ENCODE peak calls at places on chromosomes 1 and 21, in four cellular contexts. Y is body of pancreas, A is upper lobe of right lung, F is PC-3. E is an unnamed sample.

GRCh38 chr1:225950905-225951351 is 9.9 kb upstream of the LEFTY2 start:
- DNase-seq in F (no peak), A (no peak), Y (no peak), E (no peak)

GRCh38 chr21:28261291-28261690 is 731.4 kb downstream of the LTN1 start:
- DNase-seq in Y (no peak), F (peak; percentile 48), A (no peak), E (no peak)

GRCh38 chr1:91846007-91846620 is 39.8 kb downstream of the TGFBR3 start:
- DNase-seq in F (peak; percentile 59), Y (peak; percentile 67), A (no peak), E (peak; percentile 72)

GRCh38 chr1:85822696-85823095 is 114.5 kb upstream of the ZNHIT6 start:
- DNase-seq in A (no peak), F (peak; percentile 83), Y (no peak), E (no peak)

GRCh38 chr1:101174722-101175121 is 62.1 kb upstream of the S1PR1 start:
- DNase-seq in Y (no peak), F (peak; percentile 92), A (no peak), E (no peak)

GRCh38 chr1:204494281-204495077 is at the start of gene PIK3C2B:
- DNase-seq in Y (peak; percentile 86), F (peak; percentile 94), A (peak; percentile 93), E (peak; percentile 89)

GRCh38 chr1:165424454-165425283 is 20.3 kb downstream of the RXRG start:
- DNase-seq in Y (no peak), F (no peak), A (no peak), E (no peak)

GRCh38 chr1:218030846-218031245 is 254.2 kb upstream of the RRP15 start:
- DNase-seq in F (no peak), A (no peak), Y (no peak), E (no peak)

GRCh38 chr1:21084111-21084510 is 92.6 kb downstream of the EIF4G3 start:
- DNase-seq in F (no peak), A (no peak), Y (no peak), E (no peak)

GRCh38 chr1:32702599-32703478 is at the start of gene SYNC:
- DNase-seq in A (peak; percentile 88), Y (no peak), F (peak; percentile 61), E (peak; percentile 50)

GRCh38 chr21:31145271-31145801 is 107.1 kb upstream of the KRTAP19-8 start:
- DNase-seq in F (no peak), Y (no peak), A (no peak), E (no peak)

GRCh38 chr1:203127672-203128611 is at the start of gene ADORA1:
- DNase-seq in A (peak; percentile 85), Y (peak; percentile 78), F (peak; percentile 38), E (peak; percentile 80)

GRCh38 chr1:117237701-117238413 is 27.1 kb upstream of the VTCN1 start:
- DNase-seq in A (no peak), Y (peak; percentile 51), F (peak; percentile 15), E (no peak)

GRCh38 chr1:204025917-204026709 is 46.8 kb upstream of the SOX13 start:
- DNase-seq in A (peak; percentile 46), F (no peak), Y (no peak), E (no peak)

GRCh38 chr1:21524686-21525339 is 15.6 kb downstream of the ALPL start:
- DNase-seq in F (no peak), Y (no peak), A (peak; percentile 78), E (peak; percentile 70)

GRCh38 chr1:54499097-54500029 is 48.7 kb upstream of the ACOT11 start:
- DNase-seq in A (no peak), Y (peak; percentile 57), F (peak; percentile 54), E (peak; percentile 26)

GRCh38 chr1:234139966-234140365 is 233.3 kb upstream of the COA6 start:
- DNase-seq in F (peak; percentile 99), A (no peak), Y (no peak), E (no peak)

DNA sequence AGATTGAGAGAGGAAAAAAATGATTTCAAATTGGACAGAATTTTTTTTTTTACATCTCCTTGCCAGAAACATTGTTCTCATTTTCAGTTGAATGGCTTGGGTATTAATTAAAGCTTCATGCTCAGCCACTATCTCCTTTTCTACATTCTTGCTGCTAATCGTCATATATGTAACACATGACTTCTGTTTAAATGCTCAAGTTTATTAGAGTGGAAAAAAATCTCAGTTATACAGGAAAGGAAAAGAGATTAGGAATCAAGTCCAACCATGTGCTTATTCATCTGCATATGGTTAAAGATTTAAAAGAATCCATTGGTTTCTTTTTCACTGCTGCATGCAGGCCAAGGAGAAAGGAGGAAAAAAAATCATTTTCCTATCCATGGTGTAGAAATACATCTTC is 47.3 kb upstream of the CNN3 start:
- DNase-seq in Y (no peak), A (no peak), F (no peak), E (no peak)
- H3K27ac ChIP-seq in Y (no peak overlapping the region), A (no peak overlapping the region), F (peak overlapping the region; percentile 39), E (peak overlapping the region; percentile 50)

GRCh38 chr1:248783367-248783766 is 27.8 kb upstream of the LYPD8 start:
- DNase-seq in A (no peak), F (no peak), Y (no peak), E (no peak)
- H3K9me3 ChIP-seq in A (no peaks in the 10 kb centered on the region), F (no peaks in the 10 kb centered on the region), Y (no peaks in the 10 kb centered on the region), E (no peaks in the 10 kb centered on the region)

GRCh38 chr1:59007429-59007819 is 223.6 kb upstream of the JUN start:
- DNase-seq in F (no peak), Y (no peak), A (no peak), E (no peak)
- H3K4me1 ChIP-seq in F (no peaks in the 10 kb centered on the region), Y (peaks cover 6% of the 10 kb centered on the region), A (no peaks in the 10 kb centered on the region), E (peaks cover 17% of the 10 kb centered on the region)

GRCh38 chr1:12148160-12148957 is 18.4 kb upstream of the TNFRSF1B start:
- DNase-seq in A (no peak), Y (no peak), F (peak; percentile 17), E (no peak)

GRCh38 chr1:12145616-12146342 is 21.0 kb upstream of the TNFRSF1B start:
- DNase-seq in Y (no peak), A (no peak), F (no peak), E (no peak)

GRCh38 chr1:12147116-12147753 is 19.6 kb upstream of the TNFRSF1B start:
- DNase-seq in A (no peak), F (no peak), Y (no peak), E (no peak)

GRCh38 chr1:12144969-12145368 is 21.8 kb upstream of the TNFRSF1B start:
- DNase-seq in F (no peak), Y (no peak), A (no peak), E (no peak)

DNA sequence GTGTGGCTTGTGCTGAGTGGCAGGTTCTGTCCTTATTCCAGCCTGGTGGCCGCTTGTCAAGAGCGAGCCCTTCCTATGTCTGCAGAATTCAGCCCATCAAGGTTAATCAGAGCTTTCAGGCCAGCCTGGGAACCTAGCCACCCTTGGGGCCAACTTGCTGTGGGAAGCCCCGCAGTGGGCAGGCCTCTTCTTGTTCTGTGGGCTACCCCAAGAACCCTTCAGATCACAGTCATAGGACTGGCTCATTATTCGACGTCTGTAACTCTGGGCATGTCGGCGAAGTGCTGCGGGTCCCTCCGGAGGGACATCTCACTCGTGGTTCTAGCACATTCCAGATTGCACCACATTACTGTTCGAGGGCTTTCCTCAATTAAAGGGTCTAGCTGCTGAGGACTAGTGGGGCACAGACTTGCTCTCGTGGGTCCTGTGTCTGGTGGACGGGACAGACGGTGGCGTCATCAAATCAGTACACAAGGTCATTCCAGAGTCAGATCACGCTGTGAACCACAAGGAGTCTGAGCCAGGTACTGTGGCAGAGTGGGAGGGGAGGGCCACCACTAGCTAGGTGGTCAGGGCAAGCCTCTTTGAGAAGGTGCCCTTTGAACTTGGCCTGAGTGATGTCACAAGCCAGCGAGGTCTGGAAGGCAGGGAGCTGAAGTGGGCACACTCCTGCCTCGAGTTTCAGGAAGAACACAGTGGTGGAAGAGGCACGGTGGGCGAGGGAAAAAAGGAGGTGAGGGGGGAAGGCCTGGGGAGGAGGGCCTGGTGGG is 20.3 kb upstream of the TNFRSF1B start:
- DNase-seq in A (no peak), F (no peak), Y (no peak), E (no peak)
- H3K27ac ChIP-seq in A (peak overlapping the region; percentile 51), F (no peak overlapping the region), Y (peak overlapping the region; percentile 19), E (peak overlapping the region; percentile 81)

GRCh38 chr1:227622739-227623475 is 59.6 kb downstream of the ZNF678 start:
- DNase-seq in F (peak; percentile 4), Y (no peak), A (no peak), E (no peak)

GRCh38 chr1:227621211-227621610 is 57.9 kb downstream of the ZNF678 start:
- DNase-seq in A (no peak), F (no peak), Y (no peak), E (no peak)
- H3K9me3 ChIP-seq in A (peaks cover 30% of the 10 kb centered on the region), F (peaks cover 75% of the 10 kb centered on the region), Y (no peaks in the 10 kb centered on the region), E (no peaks in the 10 kb centered on the region)

GRCh38 chr1:212615092-212615470 is 6.5 kb downstream of the ATF3 start:
- DNase-seq in A (no peak), F (no peak), Y (no peak), E (no peak)

GRCh38 chr1:212612251-212612961 is 3.8 kb downstream of the ATF3 start:
- DNase-seq in A (no peak), F (no peak), Y (no peak), E (no peak)

GRCh38 chr1:212611000-212611636 is 2.6 kb downstream of the ATF3 start:
- DNase-seq in F (no peak), A (no peak), Y (no peak), E (no peak)

GRCh38 chr1:212614398-212615091 is 6.0 kb downstream of the ATF3 start:
- DNase-seq in Y (no peak), F (no peak), A (no peak), E (no peak)

GRCh38 chr1:212613440-212614335 is 5.1 kb downstream of the ATF3 start:
- DNase-seq in A (no peak), Y (no peak), F (peak; percentile 53), E (no peak)
- H3K4me1 ChIP-seq in A (peaks cover 13% of the 10 kb centered on the region), Y (peaks cover 28% of the 10 kb centered on the region), F (peaks cover 15% of the 10 kb centered on the region), E (peaks cover 11% of the 10 kb centered on the region)

GRCh38 chr21:33760641-33761103 is 118.4 kb downstream of the ITSN1 start:
- DNase-seq in A (no peak), Y (no peak), F (no peak), E (no peak)
- H3K27ac ChIP-seq in A (peak overlapping the region; percentile 20), Y (peak overlapping the region; percentile 10), F (peak overlapping the region; percentile 57), E (peak overlapping the region; percentile 56)

GRCh38 chr1:125065092-125065820 is 3880.5 kb downstream of the SRGAP2C start:
- DNase-seq in Y (no peak), A (peak; percentile 57), F (no peak), E (no peak)

GRCh38 chr1:125064481-125064880 is 3879.7 kb downstream of the SRGAP2C start:
- DNase-seq in F (no peak), A (peak; percentile 37), Y (no peak), E (no peak)

GRCh38 chr1:125065821-125066180 is 3881.0 kb downstream of the SRGAP2C start:
- DNase-seq in F (no peak), Y (no peak), A (no peak), E (no peak)

GRCh38 chr1:125066385-125066784 is 3881.6 kb downstream of the SRGAP2C start:
- DNase-seq in Y (no peak), A (peak; percentile 41), F (no peak), E (no peak)
- H3K9me3 ChIP-seq in Y (no peaks in the 10 kb centered on the region), A (peaks cover 11% of the 10 kb centered on the region), F (peaks cover 36% of the 10 kb centered on the region), E (no peaks in the 10 kb centered on the region)

E was measured in thyroid gland.